ENCODE peak calls at places on chromosome 3, in four cellular contexts. One of them, this sample, is unnamed.

GRCh38 chr3:159776779-159777178 is 211.9 kb upstream of the IL12A start:
- DNase-seq in vagina: no peak
- DNase-seq in choroid plexus epithelial cell: no peak
- DNase-seq in left ventricle myocardium inferior: peak
- DNase-seq in this sample: no peak

GRCh38 chr3:175193815-175194518 is 334.8 kb downstream of the NAALADL2 start:
- DNase-seq in vagina: no peak
- DNase-seq in choroid plexus epithelial cell: peak
- DNase-seq in left ventricle myocardium inferior: no peak
- DNase-seq in this sample: peak

GRCh38 chr3:102353148-102353547 is 81.7 kb upstream of the ZPLD1 start:
- DNase-seq in vagina: no peak
- DNase-seq in choroid plexus epithelial cell: peak
- DNase-seq in left ventricle myocardium inferior: no peak
- DNase-seq in this sample: no peak

GRCh38 chr3:182979719-182980191 is 583 bp downstream of the DCUN1D1 start:
- DNase-seq in vagina: no peak
- DNase-seq in choroid plexus epithelial cell: peak
- DNase-seq in left ventricle myocardium inferior: no peak
- DNase-seq in this sample: peak

GRCh38 chr3:5011555-5012256 is 32.5 kb downstream of the BHLHE40 start:
- DNase-seq in vagina: no peak
- DNase-seq in choroid plexus epithelial cell: no peak
- DNase-seq in left ventricle myocardium inferior: no peak
- DNase-seq in this sample: no peak

GRCh38 chr3:190192087-190192486 is 71.4 kb upstream of the P3H2 start:
- DNase-seq in vagina: no peak
- DNase-seq in choroid plexus epithelial cell: no peak
- DNase-seq in left ventricle myocardium inferior: no peak
- DNase-seq in this sample: no peak

GRCh38 chr3:192063570-192063969 is 602.6 kb downstream of the PYDC2 start:
- DNase-seq in vagina: no peak
- DNase-seq in choroid plexus epithelial cell: no peak
- DNase-seq in left ventricle myocardium inferior: peak
- DNase-seq in this sample: peak

GRCh38 chr3:38620236-38620635 is 29.3 kb downstream of the SCN5A start:
- DNase-seq in vagina: no peak
- DNase-seq in choroid plexus epithelial cell: peak
- DNase-seq in left ventricle myocardium inferior: no peak
- DNase-seq in this sample: peak

GRCh38 chr3:196348698-196349097 is 10.5 kb upstream of the TM4SF19 start:
- DNase-seq in vagina: no peak
- DNase-seq in choroid plexus epithelial cell: no peak
- DNase-seq in left ventricle myocardium inferior: no peak
- DNase-seq in this sample: no peak

GRCh38 chr3:88230638-88231037 is 80.9 kb downstream of the C3orf38 start:
- DNase-seq in vagina: no peak
- DNase-seq in choroid plexus epithelial cell: no peak
- DNase-seq in left ventricle myocardium inferior: no peak
- DNase-seq in this sample: no peak

GRCh38 chr3:192188218-192188835 is 539.0 kb downstream of the FGF12 start:
- DNase-seq in vagina: no peak
- DNase-seq in choroid plexus epithelial cell: peak
- DNase-seq in left ventricle myocardium inferior: peak
- DNase-seq in this sample: peak

GRCh38 chr3:176041812-176042211 is 1155.5 kb downstream of the TBL1XR1 start:
- DNase-seq in vagina: no peak
- DNase-seq in choroid plexus epithelial cell: peak
- DNase-seq in left ventricle myocardium inferior: no peak
- DNase-seq in this sample: peak

GRCh38 chr3:37653466-37653865 is 208.2 kb upstream of the CTDSPL start:
- DNase-seq in vagina: no peak
- DNase-seq in choroid plexus epithelial cell: no peak
- DNase-seq in left ventricle myocardium inferior: no peak
- DNase-seq in this sample: no peak

GRCh38 chr3:71254251-71254650 is 329.3 kb downstream of the FOXP1 start:
- DNase-seq in vagina: no peak
- DNase-seq in choroid plexus epithelial cell: no peak
- DNase-seq in left ventricle myocardium inferior: no peak
- DNase-seq in this sample: peak

GRCh38 chr3:47512416-47513124 is 942 bp downstream of the ELP6 start:
- DNase-seq in vagina: no peak
- DNase-seq in choroid plexus epithelial cell: peak
- DNase-seq in left ventricle myocardium inferior: no peak
- DNase-seq in this sample: no peak

GRCh38 chr3:48990636-48991421 is 788 bp downstream of the P4HTM start:
- DNase-seq in vagina: no peak
- DNase-seq in choroid plexus epithelial cell: no peak
- DNase-seq in left ventricle myocardium inferior: no peak
- DNase-seq in this sample: no peak

GRCh38 chr3:14507757-14508504 is 32.2 kb downstream of the GRIP2 start:
- DNase-seq in vagina: no peak
- DNase-seq in choroid plexus epithelial cell: no peak
- DNase-seq in left ventricle myocardium inferior: no peak
- DNase-seq in this sample: no peak

GRCh38 chr3:24315991-24316390 is 178.7 kb downstream of the THRB start:
- DNase-seq in vagina: no peak
- DNase-seq in choroid plexus epithelial cell: peak
- DNase-seq in left ventricle myocardium inferior: no peak
- DNase-seq in this sample: no peak
- H3K4me3 ChIP-seq in vagina: no peak
- H3K4me3 ChIP-seq in choroid plexus epithelial cell: no peak
- H3K4me3 ChIP-seq in left ventricle myocardium inferior: no peak
- H3K4me3 ChIP-seq in this sample: no peak

DNA sequence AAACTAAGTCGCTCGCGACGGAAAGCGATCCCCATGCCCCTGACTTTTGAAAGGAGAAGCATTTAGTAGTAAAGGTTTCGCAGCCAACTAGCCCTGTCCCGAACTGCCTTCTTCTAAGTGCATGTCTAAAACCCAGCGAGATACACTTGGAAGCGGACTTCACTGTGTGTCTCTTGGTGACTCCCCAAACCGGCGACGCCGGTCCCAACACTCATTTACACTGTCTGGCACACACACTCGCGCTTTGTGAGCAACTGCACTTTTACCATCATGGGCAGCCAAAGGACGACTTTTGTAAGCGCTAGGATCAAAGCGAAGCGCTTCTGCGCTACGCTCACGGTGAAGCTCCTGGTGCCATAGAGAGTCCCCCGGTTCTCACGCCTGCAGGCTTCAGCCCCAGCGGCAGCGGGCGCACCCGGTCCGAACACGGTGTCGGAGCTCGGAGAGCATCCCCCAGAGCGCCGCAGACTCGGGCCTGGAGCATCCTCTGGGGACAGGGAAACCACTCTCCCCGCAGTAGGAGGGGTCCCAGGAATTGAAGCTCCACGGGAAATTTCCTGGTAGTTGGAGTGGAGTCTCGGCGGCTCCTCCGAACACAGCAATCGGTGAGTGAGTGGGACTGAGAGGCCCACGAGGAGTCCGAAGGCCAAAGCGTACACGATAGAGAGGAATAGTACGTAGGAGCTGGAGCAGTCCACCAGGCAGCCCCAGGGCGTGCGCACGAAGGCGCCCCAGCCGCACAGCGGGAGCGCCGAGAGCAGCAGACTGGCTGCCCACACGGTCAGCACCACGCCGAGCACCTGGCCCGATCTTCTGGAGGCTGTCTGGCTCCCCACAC is 1.4 kb downstream of the GPR149 start:
- DNase-seq in vagina: no peak
- DNase-seq in choroid plexus epithelial cell: no peak
- DNase-seq in left ventricle myocardium inferior: no peak
- DNase-seq in this sample: no peak
- H3K4me3 ChIP-seq in vagina: peak
- H3K4me3 ChIP-seq in choroid plexus epithelial cell: no peak
- H3K4me3 ChIP-seq in left ventricle myocardium inferior: peak
- H3K4me3 ChIP-seq in this sample: no peak

DNA sequence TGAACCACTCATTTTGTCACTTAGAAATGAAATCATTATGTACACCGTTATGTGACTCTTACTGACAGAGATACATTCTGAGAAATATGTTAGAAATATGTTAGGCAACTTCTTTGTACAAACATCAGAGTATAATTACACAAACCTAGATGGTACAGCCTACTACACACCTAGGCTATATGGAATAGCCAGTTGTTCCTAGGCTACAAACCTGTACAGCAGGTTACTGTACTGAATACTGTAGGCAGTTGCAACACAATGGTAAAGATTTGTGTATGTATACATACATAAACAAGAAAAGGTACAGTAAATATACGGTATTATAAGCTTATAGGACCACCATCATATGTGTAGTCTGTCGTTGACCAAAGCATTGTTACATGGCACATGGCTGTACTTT is 3.7 kb downstream of the SACM1L start:
- DNase-seq in vagina: no peak
- DNase-seq in choroid plexus epithelial cell: no peak
- DNase-seq in left ventricle myocardium inferior: no peak
- DNase-seq in this sample: no peak
- H3K4me3 ChIP-seq in vagina: no peak
- H3K4me3 ChIP-seq in choroid plexus epithelial cell: no peak
- H3K4me3 ChIP-seq in left ventricle myocardium inferior: no peak
- H3K4me3 ChIP-seq in this sample: no peak

DNA sequence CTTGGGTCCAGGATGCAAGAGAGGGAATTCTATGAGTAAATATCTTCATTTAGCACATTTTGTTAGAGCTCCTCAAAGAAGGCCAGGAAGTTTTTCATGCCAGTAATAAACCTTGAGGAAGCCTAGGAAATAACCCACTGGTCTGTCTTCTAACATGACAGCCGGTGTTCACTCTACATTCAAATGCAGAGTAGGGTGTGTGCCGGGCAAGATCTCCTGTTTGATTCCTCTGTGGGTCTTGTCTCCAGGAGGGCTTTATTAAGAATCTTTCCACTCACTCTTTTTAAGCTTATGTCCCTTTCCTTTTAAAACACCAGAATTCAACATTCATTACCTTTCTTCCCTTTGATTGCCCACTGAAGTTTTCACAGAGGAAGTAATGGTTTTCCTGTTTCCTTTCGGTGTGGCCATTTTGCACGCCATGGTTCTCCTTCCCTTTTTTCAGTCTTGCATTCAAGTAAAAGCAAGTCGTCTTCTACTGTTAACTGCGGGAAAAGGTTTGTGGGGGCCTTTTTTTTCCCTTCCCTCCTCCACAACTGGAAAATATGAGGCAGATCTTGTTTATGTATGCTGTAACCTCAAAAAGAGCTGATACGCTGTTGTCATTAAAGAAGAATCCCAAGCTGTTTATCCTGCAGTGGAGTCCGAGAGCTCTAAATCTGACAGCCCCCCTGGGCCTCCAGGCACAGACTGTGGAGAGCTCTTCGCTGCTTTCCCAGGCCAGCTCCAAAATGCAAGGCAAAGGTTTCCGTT is 40.6 kb downstream of the FILIP1L start:
- DNase-seq in vagina: no peak
- DNase-seq in choroid plexus epithelial cell: peak
- DNase-seq in left ventricle myocardium inferior: peak
- DNase-seq in this sample: peak
- H3K4me3 ChIP-seq in vagina: no peak
- H3K4me3 ChIP-seq in choroid plexus epithelial cell: peak
- H3K4me3 ChIP-seq in left ventricle myocardium inferior: no peak
- H3K4me3 ChIP-seq in this sample: peak

DNA sequence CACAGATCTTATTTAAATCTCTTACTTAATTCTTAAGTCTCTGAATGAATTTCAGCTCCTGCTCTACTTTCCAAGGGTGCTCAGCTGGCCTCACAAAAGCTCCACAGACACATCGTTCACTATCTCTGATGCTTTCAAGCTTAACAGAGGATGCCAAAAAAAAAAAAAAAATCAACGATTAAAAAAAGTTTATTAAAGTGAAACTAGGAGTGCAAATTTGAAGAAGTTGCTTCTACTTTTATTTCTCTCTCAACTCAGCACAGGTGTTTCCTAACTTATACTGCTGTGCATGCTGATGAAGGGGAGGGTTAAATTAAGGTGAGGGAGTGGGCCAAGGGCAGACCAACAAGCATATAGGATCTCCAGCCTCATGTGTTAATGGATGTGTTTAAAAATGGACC is 157.2 kb downstream of the TIGIT start:
- DNase-seq in vagina: no peak
- DNase-seq in choroid plexus epithelial cell: no peak
- DNase-seq in left ventricle myocardium inferior: no peak
- DNase-seq in this sample: no peak
- H3K4me3 ChIP-seq in vagina: peak
- H3K4me3 ChIP-seq in choroid plexus epithelial cell: no peak
- H3K4me3 ChIP-seq in left ventricle myocardium inferior: peak
- H3K4me3 ChIP-seq in this sample: no peak

GRCh38 chr3:9916346-9916733 is 558 bp upstream of the IL17RC start:
- DNase-seq in vagina: no peak
- DNase-seq in choroid plexus epithelial cell: peak
- DNase-seq in left ventricle myocardium inferior: no peak
- DNase-seq in this sample: peak

GRCh38 chr3:9916734-9917680 is at the start of gene IL17RC:
- DNase-seq in vagina: peak
- DNase-seq in choroid plexus epithelial cell: peak
- DNase-seq in left ventricle myocardium inferior: peak
- DNase-seq in this sample: peak

GRCh38 chr3:9914011-9914410 is 2.9 kb upstream of the IL17RC start:
- DNase-seq in vagina: no peak
- DNase-seq in choroid plexus epithelial cell: no peak
- DNase-seq in left ventricle myocardium inferior: no peak
- DNase-seq in this sample: no peak

GRCh38 chr3:9914559-9915251 is 2.2 kb upstream of the IL17RC start:
- DNase-seq in vagina: no peak
- DNase-seq in choroid plexus epithelial cell: no peak
- DNase-seq in left ventricle myocardium inferior: no peak
- DNase-seq in this sample: no peak

DNA sequence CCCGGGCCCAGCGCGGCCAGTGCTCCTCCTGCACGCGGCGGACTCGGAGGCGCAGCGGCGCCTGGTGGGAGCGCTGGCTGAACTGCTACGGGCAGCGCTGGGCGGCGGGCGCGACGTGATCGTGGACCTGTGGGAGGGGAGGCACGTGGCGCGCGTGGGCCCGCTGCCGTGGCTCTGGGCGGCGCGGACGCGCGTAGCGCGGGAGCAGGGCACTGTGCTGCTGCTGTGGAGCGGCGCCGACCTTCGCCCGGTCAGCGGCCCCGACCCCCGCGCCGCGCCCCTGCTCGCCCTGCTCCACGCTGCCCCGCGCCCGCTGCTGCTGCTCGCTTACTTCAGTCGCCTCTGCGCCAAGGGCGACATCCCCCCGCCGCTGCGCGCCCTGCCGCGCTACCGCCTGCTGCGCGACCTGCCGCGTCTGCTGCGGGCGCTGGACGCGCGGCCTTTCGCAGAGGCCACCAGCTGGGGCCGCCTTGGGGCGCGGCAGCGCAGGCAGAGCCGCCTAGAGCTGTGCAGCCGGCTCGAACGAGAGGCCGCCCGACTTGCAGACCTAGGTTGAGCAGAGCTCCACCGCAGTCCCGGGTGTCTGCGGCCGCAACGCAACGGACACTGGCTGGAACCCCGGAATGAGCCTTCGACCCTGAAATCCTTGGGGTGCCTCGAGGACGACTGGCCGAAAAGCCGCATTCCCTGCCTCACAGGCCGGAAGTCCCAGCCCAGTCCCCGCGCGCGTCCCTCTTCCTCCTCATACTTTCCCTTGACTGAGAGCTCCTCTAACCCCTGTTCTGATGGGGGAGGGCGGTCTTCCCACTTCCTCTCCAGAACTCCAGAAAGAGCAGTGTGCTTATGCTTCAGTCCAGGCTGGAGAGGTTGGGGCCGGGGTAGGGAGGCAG is 1.4 kb upstream of the IL17RC start:
- DNase-seq in vagina: no peak
- DNase-seq in choroid plexus epithelial cell: peak
- DNase-seq in left ventricle myocardium inferior: peak
- DNase-seq in this sample: peak
- H3K4me3 ChIP-seq in vagina: peak
- H3K4me3 ChIP-seq in choroid plexus epithelial cell: peak
- H3K4me3 ChIP-seq in left ventricle myocardium inferior: peak
- H3K4me3 ChIP-seq in this sample: peak